ENCODE peak calls at places on chromosomes 16 and 17, in seven cellular contexts. One of them, this sample, is unnamed.

GRCh38 chr16:6341993-6342392 is 990.7 kb upstream of the RBFOX1 start:
- DNase-seq in NCI-H1105: no peak
- DNase-seq in progenitor cell of endocrine pancreas: no peak
- DNase-seq in activated CD4-positive, CD25-positive, alpha-beta regulatory T cell treated with anti-CD3 and anti-CD28 coated beads, Interleukin-2, amount 50 U/mL, for 16 hours: no peak
- DNase-seq in HEK293T: no peak
- DNase-seq in H4: no peak
- DNase-seq in stimulated activated CD4-positive, alpha-beta T cell treated with anti-CD3 and anti-CD28 coated beads, TNF-alpha, amount 100 ng/mL, for 4 hours: no peak
- DNase-seq in this sample: peak; percentile 33

GRCh38 chr16:89002851-89003830 is 26.1 kb upstream of the CBFA2T3 start:
- DNase-seq in progenitor cell of endocrine pancreas: no peak
- DNase-seq in H4: no peak
- DNase-seq in stimulated activated CD4-positive, alpha-beta T cell treated with anti-CD3 and anti-CD28 coated beads, TNF-alpha, amount 100 ng/mL, for 4 hours: no peak
- DNase-seq in HEK293T: no peak
- DNase-seq in NCI-H1105: no peak
- DNase-seq in activated CD4-positive, CD25-positive, alpha-beta regulatory T cell treated with anti-CD3 and anti-CD28 coated beads, Interleukin-2, amount 50 U/mL, for 16 hours: no peak
- DNase-seq in this sample: no peak

GRCh38 chr17:67095803-67096202 is 51.4 kb downstream of the CACNG1 start:
- DNase-seq in progenitor cell of endocrine pancreas: no peak
- DNase-seq in stimulated activated CD4-positive, alpha-beta T cell treated with anti-CD3 and anti-CD28 coated beads, TNF-alpha, amount 100 ng/mL, for 4 hours: no peak
- DNase-seq in HEK293T: no peak
- DNase-seq in H4: no peak
- DNase-seq in activated CD4-positive, CD25-positive, alpha-beta regulatory T cell treated with anti-CD3 and anti-CD28 coated beads, Interleukin-2, amount 50 U/mL, for 16 hours: no peak
- DNase-seq in NCI-H1105: no peak
- DNase-seq in this sample: no peak

GRCh38 chr17:65797101-65797500 is 235.7 kb upstream of the AXIN2 start:
- DNase-seq in progenitor cell of endocrine pancreas: no peak
- DNase-seq in H4: no peak
- DNase-seq in NCI-H1105: no peak
- DNase-seq in HEK293T: no peak
- DNase-seq in activated CD4-positive, CD25-positive, alpha-beta regulatory T cell treated with anti-CD3 and anti-CD28 coated beads, Interleukin-2, amount 50 U/mL, for 16 hours: no peak
- DNase-seq in stimulated activated CD4-positive, alpha-beta T cell treated with anti-CD3 and anti-CD28 coated beads, TNF-alpha, amount 100 ng/mL, for 4 hours: no peak
- DNase-seq in this sample: no peak

GRCh38 chr16:9545500-9546437 is 454.3 kb downstream of the HAPSTR1 start:
- DNase-seq in H4: no peak
- DNase-seq in HEK293T: no peak
- DNase-seq in NCI-H1105: no peak
- DNase-seq in progenitor cell of endocrine pancreas: no peak
- DNase-seq in activated CD4-positive, CD25-positive, alpha-beta regulatory T cell treated with anti-CD3 and anti-CD28 coated beads, Interleukin-2, amount 50 U/mL, for 16 hours: no peak
- DNase-seq in stimulated activated CD4-positive, alpha-beta T cell treated with anti-CD3 and anti-CD28 coated beads, TNF-alpha, amount 100 ng/mL, for 4 hours: no peak
- DNase-seq in this sample: no peak

GRCh38 chr17:19738073-19738449 is 10.0 kb downstream of the ALDH3A1 start:
- DNase-seq in NCI-H1105: no peak
- DNase-seq in H4: no peak
- DNase-seq in HEK293T: no peak
- DNase-seq in activated CD4-positive, CD25-positive, alpha-beta regulatory T cell treated with anti-CD3 and anti-CD28 coated beads, Interleukin-2, amount 50 U/mL, for 16 hours: no peak
- DNase-seq in progenitor cell of endocrine pancreas: no peak
- DNase-seq in stimulated activated CD4-positive, alpha-beta T cell treated with anti-CD3 and anti-CD28 coated beads, TNF-alpha, amount 100 ng/mL, for 4 hours: no peak
- DNase-seq in this sample: no peak

GRCh38 chr16:4945560-4946502 is 8.9 kb upstream of the PPL start:
- DNase-seq in activated CD4-positive, CD25-positive, alpha-beta regulatory T cell treated with anti-CD3 and anti-CD28 coated beads, Interleukin-2, amount 50 U/mL, for 16 hours: no peak
- DNase-seq in progenitor cell of endocrine pancreas: no peak
- DNase-seq in HEK293T: no peak
- DNase-seq in stimulated activated CD4-positive, alpha-beta T cell treated with anti-CD3 and anti-CD28 coated beads, TNF-alpha, amount 100 ng/mL, for 4 hours: no peak
- DNase-seq in H4: no peak
- DNase-seq in NCI-H1105: no peak
- DNase-seq in this sample: no peak

GRCh38 chr17:68385490-68386215 is 71.6 kb downstream of the WIPI1 start:
- DNase-seq in activated CD4-positive, CD25-positive, alpha-beta regulatory T cell treated with anti-CD3 and anti-CD28 coated beads, Interleukin-2, amount 50 U/mL, for 16 hours: no peak
- DNase-seq in NCI-H1105: no peak
- DNase-seq in H4: no peak
- DNase-seq in stimulated activated CD4-positive, alpha-beta T cell treated with anti-CD3 and anti-CD28 coated beads, TNF-alpha, amount 100 ng/mL, for 4 hours: no peak
- DNase-seq in progenitor cell of endocrine pancreas: no peak
- DNase-seq in HEK293T: no peak
- DNase-seq in this sample: no peak

GRCh38 chr16:8519179-8519578 is 71.1 kb downstream of the TMEM114 start:
- DNase-seq in HEK293T: no peak
- DNase-seq in stimulated activated CD4-positive, alpha-beta T cell treated with anti-CD3 and anti-CD28 coated beads, TNF-alpha, amount 100 ng/mL, for 4 hours: no peak
- DNase-seq in NCI-H1105: no peak
- DNase-seq in activated CD4-positive, CD25-positive, alpha-beta regulatory T cell treated with anti-CD3 and anti-CD28 coated beads, Interleukin-2, amount 50 U/mL, for 16 hours: no peak
- DNase-seq in progenitor cell of endocrine pancreas: no peak
- DNase-seq in H4: no peak
- DNase-seq in this sample: no peak

This sample was measured in GM23338.